ENCODE peak calls at places on chromosomes 5 and 9, in four cellular contexts. One of them, this sample, is unnamed.

GRCh38 chr5:91403404-91403803 is 20.3 kb upstream of the ARRDC3 start:
- DNase-seq in Karpas-422: no peak
- DNase-seq in K562: no peak
- DNase-seq in neural progenitor cell: no peak
- DNase-seq in this sample: no peak

GRCh38 chr5:125294844-125295243 is 548.4 kb upstream of the ZNF608 start:
- DNase-seq in neural progenitor cell: no peak
- DNase-seq in Karpas-422: no peak
- DNase-seq in K562: no peak
- DNase-seq in this sample: no peak

GRCh38 chr9:15422355-15423327 is at the start of gene SNAPC3:
- DNase-seq in K562: peak
- DNase-seq in neural progenitor cell: peak
- DNase-seq in Karpas-422: peak
- DNase-seq in this sample: peak

GRCh38 chr9:10052181-10052580 is 560.6 kb downstream of the PTPRD start:
- DNase-seq in Karpas-422: no peak
- DNase-seq in neural progenitor cell: no peak
- DNase-seq in K562: no peak
- DNase-seq in this sample: no peak

GRCh38 chr5:168315991-168316578 is 24.6 kb downstream of the WWC1 start:
- DNase-seq in neural progenitor cell: no peak
- DNase-seq in K562: no peak
- DNase-seq in Karpas-422: no peak
- DNase-seq in this sample: no peak

GRCh38 chr5:126482591-126482990 is 59.4 kb downstream of the GRAMD2B start:
- DNase-seq in K562: no peak
- DNase-seq in neural progenitor cell: no peak
- DNase-seq in Karpas-422: no peak
- DNase-seq in this sample: no peak

GRCh38 chr5:124790261-124790894 is 43.9 kb upstream of the ZNF608 start:
- DNase-seq in Karpas-422: no peak
- DNase-seq in K562: no peak
- DNase-seq in neural progenitor cell: no peak
- DNase-seq in this sample: peak

GRCh38 chr5:141811287-141812155 is 66.7 kb downstream of the PCDH1 start:
- DNase-seq in K562: peak
- DNase-seq in neural progenitor cell: peak
- DNase-seq in Karpas-422: peak
- DNase-seq in this sample: no peak

GRCh38 chr9:70614786-70615565 is 200.5 kb upstream of the KLF9 start:
- DNase-seq in Karpas-422: peak
- DNase-seq in K562: no peak
- DNase-seq in neural progenitor cell: no peak
- DNase-seq in this sample: no peak

GRCh38 chr5:40678021-40678939 is 1.4 kb upstream of the PTGER4 start:
- DNase-seq in Karpas-422: no peak
- DNase-seq in K562: no peak
- DNase-seq in neural progenitor cell: no peak
- DNase-seq in this sample: peak
- H2AFZ ChIP-seq in Karpas-422: peak
- H2AFZ ChIP-seq in K562: no peak
- H2AFZ ChIP-seq in neural progenitor cell: peak
- H2AFZ ChIP-seq in this sample: peak

DNA sequence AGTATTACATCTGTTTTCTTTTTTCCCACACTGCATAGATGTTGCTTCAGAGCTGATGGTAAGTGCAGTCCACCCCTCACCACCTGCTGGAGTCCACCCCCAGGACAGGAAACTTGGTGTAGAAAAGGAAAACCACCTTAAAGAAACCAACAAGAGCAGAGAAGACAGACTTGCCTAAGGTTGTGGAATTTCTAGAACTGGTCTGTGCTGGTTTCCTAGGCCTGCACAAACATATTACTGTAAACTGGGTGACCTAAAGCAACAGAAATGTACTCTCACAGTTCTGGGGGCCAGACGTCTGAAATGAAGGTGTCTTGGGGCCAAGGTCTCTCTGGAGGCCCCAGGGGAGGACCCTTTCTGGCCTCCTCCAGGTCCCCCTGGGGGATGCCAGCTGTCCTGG is 293.4 kb upstream of the IRX1 start:
- DNase-seq in K562: no peak
- DNase-seq in Karpas-422: no peak
- DNase-seq in neural progenitor cell: no peak
- DNase-seq in this sample: peak
- H3K4me2 ChIP-seq in K562: no peak
- H3K4me2 ChIP-seq in Karpas-422: no peak
- H3K4me2 ChIP-seq in neural progenitor cell: no peak
- H3K4me2 ChIP-seq in this sample: peak

GRCh38 chr5:78637468-78637867 is 11.1 kb downstream of the LHFPL2 start:
- DNase-seq in neural progenitor cell: no peak
- DNase-seq in K562: no peak
- DNase-seq in Karpas-422: no peak
- DNase-seq in this sample: no peak
- H3K9ac ChIP-seq in neural progenitor cell: no peak
- H3K9ac ChIP-seq in K562: no peak
- H3K9ac ChIP-seq in Karpas-422: no peak
- H3K9ac ChIP-seq in this sample: no peak

GRCh38 chr9:121963542-121963995 is 129.5 kb downstream of the TTLL11 start:
- DNase-seq in neural progenitor cell: no peak
- DNase-seq in Karpas-422: peak
- DNase-seq in K562: no peak
- DNase-seq in this sample: peak
- H2AFZ ChIP-seq in neural progenitor cell: no peak
- H2AFZ ChIP-seq in Karpas-422: peak
- H2AFZ ChIP-seq in K562: no peak
- H2AFZ ChIP-seq in this sample: peak

GRCh38 chr5:27784317-27784716 is 745.9 kb upstream of the CDH9 start:
- DNase-seq in Karpas-422: no peak
- DNase-seq in K562: no peak
- DNase-seq in neural progenitor cell: no peak
- DNase-seq in this sample: no peak
- H3K4me2 ChIP-seq in Karpas-422: no peak
- H3K4me2 ChIP-seq in K562: no peak
- H3K4me2 ChIP-seq in neural progenitor cell: no peak
- H3K4me2 ChIP-seq in this sample: no peak

DNA sequence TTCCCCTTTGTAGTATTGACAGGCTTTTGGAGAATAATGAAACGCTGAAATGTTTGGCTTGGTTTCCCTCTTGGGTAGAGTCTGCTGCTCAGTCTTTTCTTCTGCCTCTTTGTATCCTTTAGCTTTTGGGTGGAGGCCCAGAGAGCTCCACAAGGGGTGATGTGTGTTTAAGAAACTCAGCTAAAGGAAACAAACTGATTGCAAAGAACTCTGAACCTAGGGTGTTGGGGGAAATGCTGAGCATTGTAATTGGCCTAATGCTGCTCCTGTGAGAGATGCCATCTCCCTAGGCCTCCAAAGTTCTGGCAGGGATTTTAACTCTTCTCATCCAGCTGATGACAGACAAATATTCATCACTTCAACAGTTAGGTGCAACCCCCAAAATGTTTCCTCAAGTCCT is 30.7 kb upstream of the ZSWIM6 start:
- DNase-seq in neural progenitor cell: no peak
- DNase-seq in Karpas-422: no peak
- DNase-seq in K562: no peak
- DNase-seq in this sample: no peak
- H3K9ac ChIP-seq in neural progenitor cell: no peak
- H3K9ac ChIP-seq in Karpas-422: no peak
- H3K9ac ChIP-seq in K562: no peak
- H3K9ac ChIP-seq in this sample: no peak

GRCh38 chr5:135048930-135049329 is 14.9 kb upstream of the PITX1 start:
- DNase-seq in neural progenitor cell: no peak
- DNase-seq in Karpas-422: no peak
- DNase-seq in K562: no peak
- DNase-seq in this sample: no peak
- H2AFZ ChIP-seq in neural progenitor cell: no peak
- H2AFZ ChIP-seq in Karpas-422: peak
- H2AFZ ChIP-seq in K562: no peak
- H2AFZ ChIP-seq in this sample: no peak

GRCh38 chr5:128538249-128539037 is 398 bp upstream of the FBN2 start:
- DNase-seq in K562: no peak
- DNase-seq in Karpas-422: no peak
- DNase-seq in neural progenitor cell: peak
- DNase-seq in this sample: peak
- H3K4me2 ChIP-seq in K562: no peak
- H3K4me2 ChIP-seq in Karpas-422: no peak
- H3K4me2 ChIP-seq in neural progenitor cell: peak
- H3K4me2 ChIP-seq in this sample: peak

GRCh38 chr5:161545701-161546462 is 643 bp downstream of the GABRB2 start:
- DNase-seq in Karpas-422: no peak
- DNase-seq in neural progenitor cell: peak
- DNase-seq in K562: no peak
- DNase-seq in this sample: no peak

GRCh38 chr5:161548472-161549094 is 2.1 kb upstream of the GABRB2 start:
- DNase-seq in Karpas-422: no peak
- DNase-seq in neural progenitor cell: peak
- DNase-seq in K562: no peak
- DNase-seq in this sample: no peak

GRCh38 chr5:161544350-161544765 is 2.2 kb downstream of the GABRB2 start:
- DNase-seq in Karpas-422: peak
- DNase-seq in K562: peak
- DNase-seq in neural progenitor cell: peak
- DNase-seq in this sample: peak

GRCh38 chr5:161547573-161548471 is 1.3 kb upstream of the GABRB2 start:
- DNase-seq in Karpas-422: no peak
- DNase-seq in neural progenitor cell: peak
- DNase-seq in K562: no peak
- DNase-seq in this sample: no peak

DNA sequence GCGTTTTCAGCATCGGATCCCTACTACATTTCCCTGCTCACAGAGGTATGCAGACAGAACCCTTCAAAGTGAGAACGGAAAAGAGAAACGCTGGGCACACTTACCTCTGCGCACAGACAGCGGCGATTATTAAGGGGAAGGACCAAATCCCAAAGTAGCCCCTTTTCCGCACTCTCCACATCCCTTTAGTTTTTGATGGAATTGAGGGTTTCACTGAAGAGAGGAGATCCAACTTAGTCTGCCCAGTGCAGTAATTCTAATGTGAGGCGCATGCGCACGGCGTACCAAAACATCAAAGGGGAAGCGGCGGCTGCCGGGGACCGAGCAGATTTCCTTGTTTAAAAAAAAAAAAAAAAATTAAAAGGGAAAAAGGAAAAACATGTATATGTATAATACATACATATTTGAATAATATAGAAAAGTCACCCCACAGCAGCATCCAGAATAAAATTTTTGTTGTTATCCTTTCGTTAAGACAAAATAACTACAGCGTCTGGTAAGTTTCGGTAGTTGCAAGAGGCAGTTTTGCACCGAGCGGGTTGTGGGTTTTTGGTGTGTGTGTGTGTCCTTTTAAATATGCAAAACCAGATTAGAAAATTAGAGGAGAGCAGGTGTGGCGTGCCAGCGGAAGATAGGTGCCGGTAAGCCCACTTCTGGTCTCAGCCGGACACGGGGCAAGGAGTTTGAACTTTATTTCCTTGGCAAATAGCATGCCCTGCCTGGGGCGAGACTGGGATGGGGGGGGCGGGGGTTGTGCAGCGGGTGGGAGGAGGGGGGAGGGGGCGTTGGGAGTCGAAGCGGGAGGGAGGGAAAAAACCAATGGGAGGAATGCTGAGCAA is at the start of gene GABRB2:
- DNase-seq in neural progenitor cell: peak
- DNase-seq in Karpas-422: no peak
- DNase-seq in K562: peak
- DNase-seq in this sample: peak
- H3K9ac ChIP-seq in neural progenitor cell: no peak
- H3K9ac ChIP-seq in Karpas-422: no peak
- H3K9ac ChIP-seq in K562: no peak
- H3K9ac ChIP-seq in this sample: no peak

GRCh38 chr5:98498028-98498427 is 275.4 kb upstream of the RGMB start:
- DNase-seq in K562: no peak
- DNase-seq in Karpas-422: no peak
- DNase-seq in neural progenitor cell: no peak
- DNase-seq in this sample: no peak
- H2AFZ ChIP-seq in K562: no peak
- H2AFZ ChIP-seq in Karpas-422: no peak
- H2AFZ ChIP-seq in neural progenitor cell: no peak
- H2AFZ ChIP-seq in this sample: no peak